ENCODE peak calls at places on chromosomes 2 and 18, in ten cellular contexts. N, D, Z, H, J, Y, K, S, M and C are unnamed samples.

GRCh38 chr2:135997380-135997779 is 12.0 kb upstream of the DARS1 start:
- DNase-seq in D (peak), J (no peak), M (no peak), K (peak), Y (no peak), S (no peak), Z (no peak), H (no peak), N (no peak), C (no peak)

GRCh38 chr2:231548752-231549151 is 18.5 kb upstream of the NMUR1 start:
- DNase-seq in N (no peak), D (no peak), M (no peak), S (no peak), H (no peak), Z (no peak), K (no peak), J (no peak), Y (no peak), C (no peak)

GRCh38 chr2:160205511-160205910 is 5.4 kb upstream of the ITGB6 start:
- DNase-seq in H (peak), N (peak), J (peak), K (no peak), D (no peak), M (no peak), Z (peak), S (peak), Y (peak), C (peak)

GRCh38 chr2:26477126-26477910 is 606 bp downstream of the OTOF start:
- DNase-seq in S (no peak), J (no peak), Y (no peak), H (no peak), D (no peak), M (peak), N (no peak), K (no peak), Z (no peak), C (no peak)

GRCh38 chr2:232748038-232748437 is 28.3 kb downstream of the KCNJ13 start:
- DNase-seq in Y (no peak), Z (no peak), S (no peak), N (no peak), M (no peak), J (no peak), H (no peak), K (no peak), D (no peak), C (no peak)

GRCh38 chr2:197803033-197803444 is 1.4 kb upstream of the PLCL1 start:
- DNase-seq in H (peak), Z (peak), Y (no peak), S (peak), M (peak), N (peak), J (peak), D (no peak), K (peak), C (peak)

GRCh38 chr2:162473-163135 is 101.2 kb downstream of the SH3YL1 start:
- DNase-seq in J (no peak), K (no peak), S (no peak), H (no peak), N (no peak), Y (no peak), D (no peak), Z (no peak), M (no peak), C (no peak)

GRCh38 chr2:68936462-68936861 is 16.2 kb downstream of the GKN2 start:
- DNase-seq in Z (peak), S (no peak), K (no peak), M (no peak), D (no peak), H (peak), Y (no peak), J (peak), N (peak), C (peak)

GRCh38 chr18:22385718-22386117 is 32.0 kb downstream of the CTAGE1 start:
- DNase-seq in M (no peak), D (no peak), Z (peak), K (no peak), H (peak), J (peak), S (no peak), N (peak), Y (peak), C (peak)

DNA sequence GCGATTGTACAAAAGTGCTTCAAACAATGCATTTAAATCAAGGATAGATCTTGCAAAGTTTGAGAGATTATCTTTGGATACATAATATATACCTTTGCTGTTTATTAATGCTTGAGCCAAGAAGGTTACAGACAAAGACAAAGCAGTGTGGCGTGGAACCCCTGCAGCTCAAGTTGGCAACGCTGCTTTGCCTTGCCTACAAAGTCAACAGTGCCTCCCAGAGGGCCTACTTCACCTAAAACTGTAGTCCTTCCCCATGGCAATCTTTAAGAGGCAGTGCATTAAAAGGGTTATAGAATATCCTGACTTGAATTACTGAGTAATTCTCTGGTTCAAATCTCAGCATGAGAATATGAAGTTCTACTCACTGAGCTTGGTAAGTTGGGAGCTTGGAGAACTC is 96.7 kb downstream of the MYT1L start:
- DNase-seq in S (no peak), H (no peak), D (no peak), Y (no peak), M (no peak), J (no peak), K (no peak), N (no peak), Z (no peak), C (no peak)
- TF ChIP-seq CTCF in S (no peak), H (no peak), D (no peak), Y (no peak), M (no peak), J (no peak), K (no peak), N (no peak), Z (no peak), C (no peak)

DNA sequence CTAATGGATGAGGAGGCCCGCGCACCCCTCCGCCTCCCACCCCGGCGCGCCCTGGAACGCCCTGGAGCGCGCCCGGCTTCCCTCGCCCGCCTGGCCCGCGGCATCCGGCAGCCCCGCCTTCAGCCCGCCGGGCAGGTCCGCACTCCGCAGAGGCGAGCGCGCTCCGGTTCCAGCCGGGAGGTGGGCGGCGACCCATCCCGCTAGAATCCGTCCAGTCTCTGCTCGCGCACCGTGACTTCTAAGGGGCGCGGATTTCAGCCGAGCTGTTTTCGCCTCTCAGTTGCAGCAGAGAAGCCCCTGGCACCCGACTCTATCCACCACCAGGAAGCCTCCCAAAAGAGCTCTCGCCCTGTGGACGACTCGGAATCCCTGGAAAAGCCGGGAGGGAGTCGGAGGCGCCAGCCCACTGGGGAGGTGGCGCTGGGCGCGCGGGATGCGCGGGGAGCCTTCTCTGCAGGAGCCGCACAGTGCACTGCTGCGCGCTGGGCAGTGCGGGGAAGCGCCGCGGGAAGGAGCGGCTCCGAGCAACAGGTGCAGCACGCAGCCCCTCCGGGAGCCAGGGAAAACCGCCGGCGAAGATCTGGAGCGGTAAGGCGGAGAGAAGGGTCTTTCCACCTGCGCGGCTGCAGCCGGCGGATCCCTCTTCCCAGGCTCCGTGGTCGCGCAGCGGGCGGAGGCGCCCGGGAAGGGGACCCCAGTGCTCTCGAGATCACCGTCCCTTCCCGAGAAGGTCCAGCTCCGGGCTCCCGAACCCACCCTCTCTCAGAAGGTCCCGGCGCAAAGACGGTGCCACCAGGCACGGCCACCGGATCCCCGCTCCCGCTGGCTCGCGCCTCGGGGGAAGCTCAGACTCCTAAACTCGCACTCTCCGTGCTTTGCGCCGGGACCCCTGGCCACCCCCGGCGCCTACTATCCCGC is at the start of gene GALR1:
- DNase-seq in N (no peak), Z (peak), Y (no peak), H (peak), J (no peak), M (no peak), S (no peak), K (no peak), D (no peak), C (no peak)
- H3K4me3 ChIP-seq in N (peak), Z (peak), Y (no peak), H (peak), J (peak), M (no peak), S (peak), K (no peak), D (no peak), C (peak)

DNA sequence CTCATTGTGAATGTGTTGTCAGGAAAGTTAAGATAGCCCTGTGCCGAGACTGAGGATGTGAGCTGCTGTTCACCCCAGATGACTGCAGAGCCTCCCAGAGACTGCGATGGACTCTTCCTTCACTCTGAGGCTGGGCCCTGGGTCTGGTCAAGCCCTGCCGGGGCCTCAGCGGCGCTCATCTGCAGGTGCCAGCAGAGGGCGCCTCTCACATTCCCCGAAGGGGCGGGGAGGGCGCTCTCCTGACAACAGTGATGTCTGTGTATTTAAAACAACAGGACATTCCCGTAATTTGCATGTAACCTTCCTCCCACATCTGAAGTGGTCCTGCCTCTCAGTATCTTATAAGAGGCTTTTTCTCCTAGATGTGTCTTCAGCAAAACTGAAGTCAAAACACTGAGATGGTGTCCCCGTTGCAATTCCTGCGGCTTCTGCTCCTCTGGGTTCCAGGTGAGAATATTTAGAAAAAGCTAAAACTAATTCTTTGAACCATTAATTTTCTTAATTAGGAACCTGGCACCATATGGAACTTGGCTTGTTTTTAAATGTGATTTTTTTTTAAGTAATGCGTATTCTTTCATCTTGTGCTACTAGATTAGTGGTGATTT is 1377.9 kb downstream of the RPIA start:
- DNase-seq in J (peak), Z (peak), S (peak), K (peak), H (peak), N (peak), M (peak), Y (no peak), D (no peak), C (no peak)
- TF ChIP-seq CTCF in J (peak), Z (peak), S (peak), K (peak), H (peak), N (peak), M (peak), Y (peak), D (no peak), C (no peak)

GRCh38 chr18:32470713-32471633 is at the start of gene GAREM1:
- DNase-seq in K (peak), N (peak), Y (peak), H (peak), D (peak), S (peak), M (peak), J (peak), Z (peak), C (peak)
- H3K4me3 ChIP-seq in K (peak), N (peak), Y (peak), H (peak), D (peak), S (peak), M (peak), J (peak), Z (peak), C (peak)

GRCh38 chr2:216775043-216775453 is 79.7 kb upstream of the IGFBP5 start:
- DNase-seq in M (peak), H (peak), D (no peak), Z (peak), J (peak), K (no peak), S (peak), N (peak), Y (peak), C (peak)
- TF ChIP-seq CTCF in M (no peak), H (peak), D (no peak), Z (no peak), J (peak), K (no peak), S (no peak), N (no peak), Y (no peak), C (no peak)

GRCh38 chr2:174493549-174494331 is 6.9 kb upstream of the GPR155 start:
- DNase-seq in D (no peak), Z (no peak), J (no peak), M (no peak), Y (no peak), N (no peak), H (no peak), K (peak), S (no peak), C (no peak)
- H3K4me3 ChIP-seq in D (peak), Z (no peak), J (no peak), M (no peak), Y (no peak), N (no peak), H (no peak), K (peak), S (no peak), C (no peak)

DNA sequence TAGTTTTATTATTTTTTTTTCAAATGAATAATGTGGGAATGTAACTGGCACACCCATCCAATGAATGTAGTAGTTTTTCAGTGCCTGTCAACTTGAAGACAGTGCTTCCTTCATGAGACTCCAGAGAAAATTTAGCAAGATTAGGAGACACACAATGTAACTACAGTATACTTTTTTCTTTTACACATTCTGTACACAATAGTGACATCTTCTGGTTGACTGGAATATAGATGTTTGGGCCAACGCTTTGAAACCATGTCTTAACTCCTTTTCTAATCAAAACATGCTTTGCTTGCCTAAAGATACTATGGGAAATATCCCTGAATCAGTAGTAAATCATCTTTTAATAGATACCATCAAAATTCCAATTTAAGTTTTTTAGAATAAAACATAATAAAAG is 229.5 kb upstream of the ZC3H15 start:
- DNase-seq in K (peak), H (peak), Y (no peak), S (peak), Z (peak), J (peak), D (no peak), M (no peak), N (peak), C (peak)
- TF ChIP-seq CTCF in K (peak), H (peak), Y (peak), S (peak), Z (peak), J (peak), D (no peak), M (no peak), N (peak), C (peak)

GRCh38 chr18:63438181-63438580 is 15.9 kb upstream of the VPS4B start:
- DNase-seq in S (no peak), N (no peak), Y (no peak), H (no peak), K (no peak), D (no peak), Z (peak), M (no peak), J (peak), C (no peak)
- H3K4me3 ChIP-seq in S (no peak), N (no peak), Y (no peak), H (no peak), K (no peak), D (no peak), Z (no peak), M (no peak), J (no peak), C (no peak)

DNA sequence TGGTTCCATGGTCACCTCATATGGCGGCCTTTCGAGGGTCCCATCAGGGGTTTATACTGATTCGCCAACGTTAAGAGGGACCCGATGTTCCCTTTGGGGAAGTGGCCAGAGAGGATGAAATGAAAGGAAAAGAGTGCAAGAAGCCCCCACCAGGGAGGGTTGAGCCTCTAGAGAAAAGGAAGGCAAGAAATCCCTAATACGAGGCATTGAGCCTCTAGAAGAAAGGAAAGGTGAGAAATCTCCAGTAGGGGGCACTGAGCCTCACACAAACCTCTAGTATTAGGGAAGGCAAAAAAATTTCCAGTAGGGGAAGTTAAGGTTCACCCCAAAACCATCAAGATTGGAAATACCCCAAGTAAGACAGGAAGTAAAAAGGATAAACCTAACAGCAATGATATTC is 9.8 kb upstream of the SAP130 start:
- DNase-seq in Z (no peak), H (no peak), D (no peak), K (peak), S (no peak), N (no peak), Y (no peak), M (no peak), J (no peak), C (no peak)
- TF ChIP-seq CTCF in Z (no peak), H (no peak), D (no peak), K (peak), S (no peak), N (no peak), Y (no peak), M (peak), J (no peak), C (no peak)